ENCODE peak calls at places on chromosomes 6 and 20, in four cellular contexts. One of them, this sample, is unnamed. For H3K27me3, the result is how much of the 10 kb centered on the place peaks cover.

GRCh38 chr20:32359633-32360332 is 1.7 kb downstream of the ASXL1 start:
- DNase-seq in mammary epithelial cell: peak
- DNase-seq in heart left ventricle: no peak
- DNase-seq in astrocyte: peak
- DNase-seq in this sample: no peak

GRCh38 chr6:132365319-132365907 is 35.9 kb downstream of the MOXD1 start:
- DNase-seq in mammary epithelial cell: no peak
- DNase-seq in astrocyte: peak
- DNase-seq in heart left ventricle: no peak
- DNase-seq in this sample: peak

GRCh38 chr20:13061381-13061780 is 52.6 kb downstream of the SPTLC3 start:
- DNase-seq in heart left ventricle: no peak
- DNase-seq in mammary epithelial cell: peak
- DNase-seq in astrocyte: no peak
- DNase-seq in this sample: peak

GRCh38 chr6:132482595-132482994 is 30.3 kb downstream of the STX7 start:
- DNase-seq in heart left ventricle: no peak
- DNase-seq in astrocyte: no peak
- DNase-seq in mammary epithelial cell: no peak
- DNase-seq in this sample: no peak

GRCh38 chr20:55947701-55948100 is 57.6 kb downstream of the CBLN4 start:
- DNase-seq in astrocyte: no peak
- DNase-seq in heart left ventricle: no peak
- DNase-seq in mammary epithelial cell: peak
- DNase-seq in this sample: no peak

GRCh38 chr20:47204008-47204745 is 152.3 kb downstream of the ZMYND8 start:
- DNase-seq in astrocyte: peak
- DNase-seq in heart left ventricle: no peak
- DNase-seq in mammary epithelial cell: peak
- DNase-seq in this sample: peak

GRCh38 chr6:4946521-4946920 is 57.3 kb downstream of the RPP40 start:
- DNase-seq in astrocyte: no peak
- DNase-seq in heart left ventricle: no peak
- DNase-seq in mammary epithelial cell: no peak
- DNase-seq in this sample: no peak

GRCh38 chr6:113632220-113632864 is 224.8 kb upstream of the MARCKS start:
- DNase-seq in mammary epithelial cell: peak
- DNase-seq in astrocyte: peak
- DNase-seq in heart left ventricle: peak
- DNase-seq in this sample: peak

GRCh38 chr6:52513896-52514295 is 63.0 kb downstream of the TRAM2 start:
- DNase-seq in mammary epithelial cell: no peak
- DNase-seq in astrocyte: no peak
- DNase-seq in heart left ventricle: no peak
- DNase-seq in this sample: no peak

GRCh38 chr6:55963301-55963700 is 87.9 kb upstream of the BMP5 start:
- DNase-seq in mammary epithelial cell: no peak
- DNase-seq in heart left ventricle: no peak
- DNase-seq in astrocyte: no peak
- DNase-seq in this sample: no peak

GRCh38 chr6:159172066-159172465 is 2.9 kb downstream of the FNDC1 start:
- DNase-seq in astrocyte: peak
- DNase-seq in mammary epithelial cell: no peak
- DNase-seq in heart left ventricle: no peak
- DNase-seq in this sample: no peak

GRCh38 chr6:99604161-99605073 is 2.2 kb upstream of the PRDM13 start:
- DNase-seq in mammary epithelial cell: no peak
- DNase-seq in heart left ventricle: no peak
- DNase-seq in astrocyte: no peak
- DNase-seq in this sample: no peak

GRCh38 chr20:60055740-60056139 is 97.5 kb downstream of the CDH26 start:
- DNase-seq in heart left ventricle: peak
- DNase-seq in astrocyte: no peak
- DNase-seq in mammary epithelial cell: peak
- DNase-seq in this sample: no peak

GRCh38 chr20:60054716-60055371 is 96.6 kb downstream of the CDH26 start:
- DNase-seq in mammary epithelial cell: no peak
- DNase-seq in heart left ventricle: no peak
- DNase-seq in astrocyte: no peak
- DNase-seq in this sample: no peak

GRCh38 chr20:60057866-60058807 is 99.9 kb downstream of the CDH26 start:
- DNase-seq in heart left ventricle: peak
- DNase-seq in mammary epithelial cell: no peak
- DNase-seq in astrocyte: peak
- DNase-seq in this sample: no peak

GRCh38 chr20:60057123-60057865 is 99.1 kb downstream of the CDH26 start:
- DNase-seq in astrocyte: peak
- DNase-seq in mammary epithelial cell: peak
- DNase-seq in heart left ventricle: peak
- DNase-seq in this sample: no peak

GRCh38 chr20:60056345-60057122 is 98.3 kb downstream of the CDH26 start:
- DNase-seq in heart left ventricle: no peak
- DNase-seq in mammary epithelial cell: no peak
- DNase-seq in astrocyte: no peak
- DNase-seq in this sample: no peak
- H3K4me3 ChIP-seq in heart left ventricle: no peak
- H3K4me3 ChIP-seq in mammary epithelial cell: peak
- H3K4me3 ChIP-seq in astrocyte: no peak
- H3K4me3 ChIP-seq in this sample: no peak

GRCh38 chr20:63882257-63883208 is 12.4 kb upstream of the DNAJC5 start:
- DNase-seq in astrocyte: no peak
- DNase-seq in heart left ventricle: no peak
- DNase-seq in mammary epithelial cell: no peak
- DNase-seq in this sample: no peak

GRCh38 chr20:63885264-63886053 is 9.5 kb upstream of the DNAJC5 start:
- DNase-seq in mammary epithelial cell: peak
- DNase-seq in astrocyte: no peak
- DNase-seq in heart left ventricle: no peak
- DNase-seq in this sample: no peak

GRCh38 chr20:63886054-63886419 is 8.9 kb upstream of the DNAJC5 start:
- DNase-seq in mammary epithelial cell: no peak
- DNase-seq in astrocyte: no peak
- DNase-seq in heart left ventricle: no peak
- DNase-seq in this sample: no peak

GRCh38 chr20:63886921-63887320 is 8.0 kb upstream of the DNAJC5 start:
- DNase-seq in heart left ventricle: no peak
- DNase-seq in mammary epithelial cell: no peak
- DNase-seq in astrocyte: no peak
- DNase-seq in this sample: no peak

GRCh38 chr20:63884506-63885263 is 10.2 kb upstream of the DNAJC5 start:
- DNase-seq in mammary epithelial cell: no peak
- DNase-seq in heart left ventricle: peak
- DNase-seq in astrocyte: no peak
- DNase-seq in this sample: no peak
- H3K27me3 ChIP-seq in mammary epithelial cell: under half
- H3K27me3 ChIP-seq in heart left ventricle: under half
- H3K27me3 ChIP-seq in astrocyte: under half
- H3K27me3 ChIP-seq in this sample: under half

GRCh38 chr6:41374618-41375590 is 39.5 kb downstream of the NCR2 start:
- DNase-seq in mammary epithelial cell: no peak
- DNase-seq in heart left ventricle: peak
- DNase-seq in astrocyte: no peak
- DNase-seq in this sample: no peak

GRCh38 chr6:41373919-41374617 is 38.7 kb downstream of the NCR2 start:
- DNase-seq in mammary epithelial cell: no peak
- DNase-seq in astrocyte: no peak
- DNase-seq in heart left ventricle: no peak
- DNase-seq in this sample: no peak

GRCh38 chr6:41371992-41372525 is 36.7 kb downstream of the NCR2 start:
- DNase-seq in mammary epithelial cell: no peak
- DNase-seq in heart left ventricle: peak
- DNase-seq in astrocyte: peak
- DNase-seq in this sample: no peak

GRCh38 chr6:41372526-41373366 is 37.3 kb downstream of the NCR2 start:
- DNase-seq in mammary epithelial cell: no peak
- DNase-seq in heart left ventricle: no peak
- DNase-seq in astrocyte: no peak
- DNase-seq in this sample: no peak

DNA sequence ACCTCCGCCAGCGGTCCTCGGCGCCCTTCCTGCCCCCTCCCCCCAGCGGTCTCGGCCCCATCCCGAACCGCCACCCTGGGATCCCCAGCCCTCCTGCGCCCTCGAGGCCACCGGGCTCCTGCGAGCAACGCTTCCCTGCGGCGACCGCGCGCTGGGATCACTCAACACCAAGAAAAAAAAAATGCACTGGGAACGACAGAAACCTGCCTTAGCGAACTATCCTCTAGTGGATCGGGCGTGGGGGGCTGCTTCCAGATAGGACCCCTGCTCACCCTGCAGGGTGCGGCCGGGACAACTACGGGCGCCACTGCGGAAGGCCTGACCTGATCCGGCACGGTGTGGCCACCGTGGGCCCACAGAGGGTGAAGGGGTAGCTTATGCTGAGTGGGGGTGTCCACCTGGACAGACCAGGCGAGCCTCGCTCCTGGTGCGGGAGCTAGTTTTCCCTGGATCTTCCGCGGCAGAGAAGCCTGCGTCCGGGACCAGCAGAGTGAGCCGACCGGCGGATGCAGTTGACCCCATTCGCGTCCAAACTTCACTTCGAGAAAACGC is 38.0 kb downstream of the NCR2 start:
- DNase-seq in astrocyte: no peak
- DNase-seq in heart left ventricle: no peak
- DNase-seq in mammary epithelial cell: no peak
- DNase-seq in this sample: no peak
- H3K4me3 ChIP-seq in astrocyte: no peak
- H3K4me3 ChIP-seq in heart left ventricle: no peak
- H3K4me3 ChIP-seq in mammary epithelial cell: no peak
- H3K4me3 ChIP-seq in this sample: no peak

DNA sequence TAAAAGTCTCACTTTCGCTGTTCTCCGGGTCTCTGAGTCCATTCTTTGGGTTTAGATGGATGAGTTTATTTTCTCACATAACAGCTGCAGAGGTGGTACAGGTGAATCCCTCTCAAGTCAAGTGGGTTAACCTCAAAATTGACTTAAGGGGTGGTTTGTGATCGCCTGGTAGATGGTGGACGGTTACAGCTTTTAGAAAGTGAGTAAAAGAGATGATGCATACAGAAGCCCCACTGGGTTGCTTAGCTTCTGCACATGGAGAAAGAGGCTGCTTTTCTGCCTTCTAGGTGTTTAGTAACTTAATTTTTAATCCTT is 146.7 kb downstream of the TRIM27 start:
- DNase-seq in heart left ventricle: no peak
- DNase-seq in mammary epithelial cell: no peak
- DNase-seq in astrocyte: no peak
- DNase-seq in this sample: no peak
- H3K27me3 ChIP-seq in heart left ventricle: half or more
- H3K27me3 ChIP-seq in mammary epithelial cell: half or more
- H3K27me3 ChIP-seq in astrocyte: half or more
- H3K27me3 ChIP-seq in this sample: half or more

This sample was measured in kidney epithelial cell.